ENCODE peak calls at places on chromosomes 1 and 21, in five cellular contexts. E is AG08396; J is CD4-positive, alpha-beta T cell; V is activated T-helper 1 cell treated with anti-CD3 and anti-CD28 coated beads, Interleukin-2, amount 50 U/mL, for 16 hours; R is activated CD4-positive, alpha-beta T cell treated with anti-CD3 and anti-CD28 coated beads, Interleukin-2, amount 50 U/mL, for 1 hour. M is an unnamed sample.

GRCh38 chr1:230792691-230793462 is 45.7 kb downstream of the CAPN9 start:
- DNase-seq in R (no peak), E (no peak), V (no peak), J (no peak), M (no peak)

GRCh38 chr1:87715052-87715451 is 386.4 kb downstream of the LMO4 start:
- DNase-seq in E (no peak), R (no peak), V (no peak), J (no peak), M (no peak)

GRCh38 chr1:51877434-51878306 is 857 bp downstream of the NRDC start:
- DNase-seq in E (peak), J (no peak), R (no peak), V (no peak), M (no peak)

GRCh38 chr21:43712268-43712942 is 6.5 kb upstream of the PDXK start:
- DNase-seq in E (peak), V (no peak), R (no peak), J (no peak), M (no peak)

GRCh38 chr1:190904091-190904695 is 426.5 kb upstream of the BRINP3 start:
- DNase-seq in J (no peak), V (no peak), R (no peak), E (no peak), M (no peak)

GRCh38 chr1:223620297-223620900 is 45.1 kb downstream of the CAPN8 start:
- DNase-seq in E (no peak), V (no peak), J (no peak), R (no peak), M (no peak)

GRCh38 chr1:74674278-74675048 is 871 bp upstream of the ERICH3 start:
- DNase-seq in J (no peak), R (no peak), V (no peak), E (no peak), M (no peak)

GRCh38 chr1:43366601-43367025 is 1.2 kb downstream of the ELOVL1 start:
- DNase-seq in J (no peak), R (no peak), V (no peak), E (peak), M (no peak)

GRCh38 chr21:45979141-45979631 is 2.4 kb upstream of the COL6A1 start:
- DNase-seq in R (no peak), J (no peak), V (no peak), E (no peak), M (no peak)

GRCh38 chr1:100100202-100100601 is 32.5 kb downstream of the SASS6 start:
- DNase-seq in J (no peak), R (no peak), E (peak), V (no peak), M (no peak)

GRCh38 chr21:46004168-46004861 is 22.7 kb downstream of the COL6A1 start:
- DNase-seq in R (no peak), J (no peak), V (no peak), E (no peak), M (no peak)

GRCh38 chr1:44318097-44319088 is 36.7 kb downstream of the ERI3 start:
- DNase-seq in V (peak), R (peak), J (peak), E (peak), M (peak)

GRCh38 chr1:41862411-41863221 is 56.1 kb downstream of the HIVEP3 start:
- DNase-seq in J (no peak), V (peak), R (no peak), E (peak), M (peak)

GRCh38 chr21:34743831-34744230 is 75.0 kb downstream of the CLIC6 start:
- DNase-seq in J (no peak), V (no peak), E (peak), R (no peak), M (no peak)

GRCh38 chr1:32200226-32201010 is at the start of gene CCDC28B:
- DNase-seq in J (peak), V (peak), R (peak), E (peak), M (no peak)

GRCh38 chr1:84862810-84863251 is 30.2 kb downstream of the LPAR3 start:
- DNase-seq in J (peak), V (peak), R (peak), E (no peak), M (no peak)

GRCh38 chr1:25204797-25205441 is 27.4 kb downstream of the SYF2 start:
- DNase-seq in R (no peak), E (peak), V (no peak), J (no peak), M (peak)

GRCh38 chr21:31873696-31874599 is 1.1 kb downstream of the HUNK start:
- DNase-seq in E (peak), V (no peak), R (peak), J (no peak), M (no peak)

GRCh38 chr1:17696417-17697301 is 58.5 kb upstream of the ACTL8 start:
- DNase-seq in E (peak), R (no peak), J (no peak), V (no peak), M (no peak)

GRCh38 chr1:39898146-39898545 is 3.6 kb downstream of the MYCL start:
- DNase-seq in J (no peak), V (no peak), R (no peak), E (no peak), M (no peak)

GRCh38 chr1:46003315-46003714 is 129.1 kb downstream of the PIK3R3 start:
- DNase-seq in V (no peak), J (no peak), R (no peak), E (no peak), M (no peak)

GRCh38 chr1:34140011-34140676 is 24.9 kb downstream of the CSMD2 start:
- DNase-seq in V (no peak), E (no peak), R (no peak), J (no peak), M (no peak)

GRCh38 chr21:17081193-17081592 is 431.6 kb upstream of the CXADR start:
- DNase-seq in J (no peak), R (no peak), V (no peak), E (no peak), M (no peak)

GRCh38 chr1:56908619-56909340 is 54.2 kb downstream of the C8A start:
- DNase-seq in V (no peak), R (no peak), E (no peak), J (no peak), M (no peak)

GRCh38 chr21:35556536-35556935 is 503.8 kb downstream of the SETD4 start:
- DNase-seq in R (no peak), E (no peak), J (no peak), V (no peak), M (no peak)

GRCh38 chr1:28915036-28915895 is 897 bp downstream of the EPB41 start:
- DNase-seq in R (peak), V (peak), J (peak), E (peak), M (no peak)

GRCh38 chr1:236893626-236894545 is 98.8 kb downstream of the MTR start:
- DNase-seq in E (peak), J (no peak), V (no peak), R (no peak), M (no peak)

GRCh38 chr1:19869929-19870328 is 12.3 kb upstream of the OTUD3 start:
- DNase-seq in E (peak), J (no peak), R (no peak), V (no peak), M (no peak)